ENCODE peak calls at places on chromosomes 5 and 9, in five cellular contexts. U, D, K, T and N are unnamed samples.

GRCh38 chr5:102975457-102976182 is 144.3 kb downstream of the GIN1 start:
- DNase-seq in U (peak), D (no peak), K (no peak), T (no peak), N (peak)

GRCh38 chr9:37034320-37034937 is 361 bp upstream of the PAX5 start:
- DNase-seq in U (no peak), D (no peak), K (no peak), T (no peak), N (peak)

GRCh38 chr9:127968046-127968445 is 12.7 kb downstream of the EEIG1 start:
- DNase-seq in U (peak), D (no peak), K (peak), T (peak), N (peak)

GRCh38 chr9:120780367-120780766 is 12.8 kb downstream of the FBXW2 start:
- DNase-seq in U (no peak), D (no peak), K (no peak), T (no peak), N (no peak)

GRCh38 chr9:129336601-129337286 is 158.7 kb upstream of the IER5L start:
- DNase-seq in U (peak), D (no peak), K (no peak), T (peak), N (peak)

GRCh38 chr5:126410623-126411022 is 12.6 kb upstream of the GRAMD2B start:
- DNase-seq in U (no peak), D (no peak), K (no peak), T (no peak), N (no peak)

GRCh38 chr5:88665750-88666215 is 217.2 kb downstream of the MEF2C start:
- DNase-seq in U (no peak), D (no peak), K (no peak), T (no peak), N (no peak)

GRCh38 chr9:112553256-112553826 is 66.7 kb downstream of the KIAA1958 start:
- DNase-seq in U (no peak), D (no peak), K (no peak), T (no peak), N (no peak)

GRCh38 chr5:159965031-159965837 is 43.7 kb upstream of the TTC1 start:
- DNase-seq in U (peak), D (peak), K (peak), T (peak), N (peak)

GRCh38 chr5:82421119-82421518 is 143.0 kb upstream of the RPS23 start:
- DNase-seq in U (peak), D (no peak), K (peak), T (no peak), N (peak)

GRCh38 chr5:159034083-159034824 is 65.5 kb downstream of the EBF1 start:
- DNase-seq in U (no peak), D (no peak), K (no peak), T (no peak), N (peak)

GRCh38 chr5:157821822-157822622 is 36.9 kb downstream of the CLINT1 start:
- DNase-seq in U (peak), D (peak), K (no peak), T (no peak), N (no peak)

GRCh38 chr5:180084638-180085561 is 13.3 kb upstream of the RNF130 start:
- DNase-seq in U (no peak), D (peak), K (no peak), T (no peak), N (no peak)

GRCh38 chr5:78916044-78916443 is 69.1 kb downstream of the ARSB start:
- DNase-seq in U (no peak), D (no peak), K (no peak), T (no peak), N (no peak)

GRCh38 chr5:74947961-74948613 is 81.9 kb upstream of the FAM169A start:
- DNase-seq in U (peak), D (no peak), K (no peak), T (no peak), N (peak)

GRCh38 chr9:125911861-125912260 is 164.7 kb downstream of the PBX3 start:
- DNase-seq in U (no peak), D (no peak), K (no peak), T (no peak), N (no peak)

GRCh38 chr9:38286357-38286756 is 106.1 kb upstream of the ALDH1B1 start:
- DNase-seq in U (no peak), D (no peak), K (no peak), T (no peak), N (no peak)

GRCh38 chr9:108093773-108094675 is 604.5 kb upstream of the KLF4 start:
- DNase-seq in U (peak), D (peak), K (peak), T (no peak), N (no peak)

GRCh38 chr5:32436553-32437262 is 7.8 kb downstream of the ZFR start:
- DNase-seq in U (no peak), D (no peak), K (no peak), T (no peak), N (no peak)

GRCh38 chr5:168400429-168401220 is 85.6 kb upstream of the RARS1 start:
- DNase-seq in U (no peak), D (no peak), K (no peak), T (no peak), N (no peak)

GRCh38 chr9:2093920-2094597 is 78.9 kb downstream of the SMARCA2 start:
- DNase-seq in U (no peak), D (no peak), K (no peak), T (no peak), N (peak)

GRCh38 chr5:54024466-54024865 is 285.9 kb downstream of the ARL15 start:
- DNase-seq in U (peak), D (no peak), K (no peak), T (no peak), N (peak)

GRCh38 chr9:96061293-96061987 is 185.9 kb downstream of the ERCC6L2 start:
- DNase-seq in U (peak), D (peak), K (peak), T (no peak), N (peak)

GRCh38 chr5:122400961-122401360 is 88.9 kb downstream of the SNCAIP start:
- DNase-seq in U (no peak), D (no peak), K (no peak), T (no peak), N (no peak)

GRCh38 chr5:176441921-176442323 is 6.3 kb upstream of the FAF2 start:
- DNase-seq in U (peak), D (peak), K (no peak), T (no peak), N (no peak)

GRCh38 chr9:90046317-90046861 is 441.6 kb downstream of the GADD45G start:
- DNase-seq in U (no peak), D (no peak), K (no peak), T (no peak), N (no peak)

GRCh38 chr5:143896981-143897380 is 85.0 kb downstream of the HMHB1 start:
- DNase-seq in U (peak), D (no peak), K (no peak), T (no peak), N (peak)

GRCh38 chr5:169169786-169170185 is 131.2 kb downstream of the SLIT3 start:
- DNase-seq in U (no peak), D (no peak), K (no peak), T (no peak), N (no peak)

GRCh38 chr5:96172436-96172835 is 210.8 kb upstream of the ELL2 start:
- DNase-seq in U (peak), D (no peak), K (no peak), T (no peak), N (peak)

GRCh38 chr9:24118170-24118569 is 292.1 kb upstream of the ELAVL2 start:
- DNase-seq in U (no peak), D (no peak), K (no peak), T (no peak), N (no peak)

GRCh38 chr9:69255591-69255990 is 69.4 kb upstream of the ENTREP1 start:
- DNase-seq in U (no peak), D (no peak), K (no peak), T (no peak), N (no peak)

GRCh38 chr5:147445093-147445492 is 64.8 kb downstream of the DPYSL3 start:
- DNase-seq in U (no peak), D (no peak), K (no peak), T (no peak), N (no peak)

GRCh38 chr9:11646831-11647230 is 1034.0 kb upstream of the PTPRD start:
- DNase-seq in U (no peak), D (no peak), K (no peak), T (no peak), N (no peak)

GRCh38 chr9:124182741-124183140 is 75.0 kb upstream of the NEK6 start:
- DNase-seq in U (no peak), D (no peak), K (no peak), T (no peak), N (no peak)

DNA sequence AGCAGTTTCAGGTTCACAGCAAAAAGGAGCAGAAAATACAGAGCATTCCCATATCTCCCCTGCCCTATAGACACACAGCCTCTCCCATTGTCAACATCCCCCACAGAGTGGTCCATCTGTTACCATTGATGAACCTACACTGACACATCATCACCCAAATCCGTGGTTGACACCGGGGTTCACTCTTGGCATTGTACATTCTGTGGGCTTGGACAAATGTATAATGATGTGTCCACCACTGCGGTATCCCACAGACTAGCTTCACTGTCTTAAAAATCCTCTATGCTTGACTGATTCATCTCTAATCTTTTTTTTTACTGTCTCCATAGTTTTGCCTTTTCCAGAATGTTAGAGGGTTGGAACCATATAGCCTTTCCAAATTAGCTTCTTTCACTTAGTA is 120.8 kb upstream of the SPATA31C2 start:
- DNase-seq in U (no peak), D (no peak), K (no peak), T (no peak), N (no peak)
- H3K9ac ChIP-seq in U (no peak), D (no peak), K (no peak), T (no peak), N (no peak)

DNA sequence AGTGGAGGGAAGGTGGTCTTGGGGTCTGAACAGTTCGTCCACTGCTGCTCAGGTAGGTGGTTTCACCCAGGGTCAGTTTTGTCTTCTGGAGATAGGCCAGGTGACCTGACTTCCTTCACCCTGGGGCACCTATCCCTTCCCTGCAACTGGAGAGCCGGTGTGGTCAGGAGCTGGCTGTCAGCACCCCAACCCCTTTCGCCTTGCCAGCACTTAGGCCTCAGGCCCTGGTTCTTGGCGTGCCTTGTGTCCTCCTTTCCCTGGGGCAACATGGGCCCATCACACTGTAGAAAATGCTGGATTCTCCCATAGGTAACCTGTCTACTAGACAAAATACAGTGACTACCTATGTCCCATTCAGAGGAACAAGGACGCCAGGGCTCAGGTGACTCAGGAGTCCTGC is 13.1 kb downstream of the PROP1 start:
- DNase-seq in U (no peak), D (no peak), K (no peak), T (no peak), N (no peak)
- H3K9ac ChIP-seq in U (no peak), D (no peak), K (no peak), T (no peak), N (no peak)

GRCh38 chr9:93228030-93228429 is 44.1 kb downstream of the WNK2 start:
- DNase-seq in U (no peak), D (no peak), K (no peak), T (no peak), N (no peak)
- H3K9ac ChIP-seq in U (no peak), D (no peak), K (no peak), T (no peak), N (no peak)

DNA sequence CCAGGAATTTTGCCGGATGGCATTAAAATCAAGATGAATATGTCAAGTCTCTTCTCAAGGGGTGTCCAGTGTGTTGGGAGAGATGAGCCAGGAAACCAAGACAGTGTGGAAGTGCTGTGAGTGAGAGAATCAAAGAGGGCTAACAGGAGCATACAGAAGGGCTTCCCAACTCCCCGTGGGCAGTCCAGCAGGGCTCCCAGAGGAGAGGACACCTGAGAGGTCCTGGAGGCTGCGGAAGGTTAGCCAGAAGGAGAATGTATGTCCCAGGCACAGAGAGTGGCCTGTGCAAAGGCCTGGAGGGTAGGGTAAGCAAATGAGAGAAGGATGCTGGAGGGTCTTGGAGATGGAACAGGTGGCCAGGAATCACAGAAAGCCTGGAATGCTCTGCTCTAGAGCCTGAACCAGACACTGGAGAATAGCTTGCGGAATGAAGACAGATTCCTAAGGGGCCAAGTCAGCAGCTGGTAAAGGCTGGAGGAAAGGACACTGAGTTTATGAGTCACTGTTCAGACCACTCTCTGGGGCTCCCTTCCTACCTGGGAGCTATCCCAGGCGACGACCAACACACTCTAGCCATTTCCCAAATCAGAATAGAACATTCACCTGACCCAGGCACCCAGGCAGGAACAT is 59.4 kb downstream of the SLC22A5 start:
- DNase-seq in U (peak), D (no peak), K (no peak), T (no peak), N (peak)
- H3K9ac ChIP-seq in U (no peak), D (no peak), K (peak), T (no peak), N (no peak)

GRCh38 chr5:109161914-109162683 is 247.7 kb downstream of the PJA2 start:
- DNase-seq in U (peak), D (no peak), K (no peak), T (no peak), N (peak)
- H3K9ac ChIP-seq in U (no peak), D (no peak), K (no peak), T (no peak), N (no peak)

GRCh38 chr5:34409376-34409775 is 246.8 kb upstream of the RAI14 start:
- DNase-seq in U (peak), D (no peak), K (no peak), T (no peak), N (peak)
- H3K9ac ChIP-seq in U (no peak), D (no peak), K (no peak), T (no peak), N (no peak)

GRCh38 chr5:150580917-150581316 is 59.5 kb upstream of the SYNPO start:
- DNase-seq in U (no peak), D (no peak), K (no peak), T (no peak), N (no peak)
- H3K9ac ChIP-seq in U (no peak), D (no peak), K (no peak), T (no peak), N (no peak)

GRCh38 chr9:35103660-35104191 is 795 bp upstream of the STOML2 start:
- DNase-seq in U (no peak), D (no peak), K (no peak), T (no peak), N (no peak)
- H3K9ac ChIP-seq in U (peak), D (peak), K (peak), T (peak), N (peak)

DNA sequence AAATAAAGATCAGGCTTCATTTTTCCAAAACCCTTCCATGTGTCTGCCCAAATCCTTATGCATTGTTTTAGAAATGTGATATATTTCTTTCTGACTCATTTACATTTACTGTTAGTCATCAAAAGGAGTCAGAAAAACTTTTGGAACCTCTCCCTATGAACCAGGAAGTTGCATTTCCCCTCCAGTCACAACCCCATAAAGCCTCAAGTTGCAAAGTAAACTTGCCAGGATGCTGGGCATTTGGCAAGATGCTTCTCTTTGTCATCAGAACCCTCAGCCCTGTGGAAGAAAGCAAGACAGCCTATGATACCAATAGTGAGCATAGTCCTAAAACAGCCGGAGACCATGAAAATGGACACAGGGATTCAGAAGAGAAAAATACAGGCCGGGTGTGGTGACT is 84.2 kb downstream of the MUSK start:
- DNase-seq in U (peak), D (no peak), K (peak), T (no peak), N (peak)
- H3K9ac ChIP-seq in U (no peak), D (no peak), K (no peak), T (no peak), N (peak)

DNA sequence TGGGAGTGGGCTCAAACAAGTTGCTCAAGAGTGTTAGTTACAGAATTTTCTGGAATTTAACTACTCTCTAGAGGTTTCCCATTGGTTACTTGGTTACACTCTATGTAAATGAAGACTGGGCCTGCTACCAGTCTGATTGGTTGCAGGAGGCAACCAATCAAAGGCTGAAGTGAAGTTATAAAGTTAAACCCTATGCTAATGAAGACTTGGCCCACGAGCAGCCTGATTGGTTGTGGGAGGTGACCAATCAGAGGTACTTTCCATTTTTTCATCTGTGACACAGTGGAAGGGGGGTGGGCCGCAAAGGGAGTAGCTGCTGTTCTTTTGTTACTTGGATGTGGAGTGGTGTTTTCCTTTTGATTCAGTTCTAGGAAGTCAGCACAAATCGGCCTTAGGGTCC is 69.4 kb downstream of the CACNA1B start:
- DNase-seq in U (no peak), D (no peak), K (no peak), T (no peak), N (no peak)
- H3K9ac ChIP-seq in U (no peak), D (no peak), K (no peak), T (no peak), N (no peak)